ENCODE peak calls at places on chromosomes 12 and 14, in nine cellular contexts. One of them, this sample, is unnamed. For H3K4me1, the result is how much of the 10 kb centered on the place peaks cover.

GRCh38 chr14:26841920-26842741 is 244.3 kb upstream of the NOVA1 start:
- DNase-seq in K562: no peak
- DNase-seq in ovary: peak
- DNase-seq in left ventricle myocardium inferior: no peak
- DNase-seq in sigmoid colon: peak
- DNase-seq in spleen: no peak
- DNase-seq in heart right ventricle: peak
- DNase-seq in HepG2: peak
- DNase-seq in pancreas: peak
- DNase-seq in this sample: no peak

GRCh38 chr12:107131832-107132616 is 38.7 kb upstream of the CRY1 start:
- DNase-seq in heart right ventricle: peak
- DNase-seq in HepG2: peak
- DNase-seq in ovary: no peak
- DNase-seq in K562: peak
- DNase-seq in left ventricle myocardium inferior: no peak
- DNase-seq in spleen: no peak
- DNase-seq in pancreas: peak
- DNase-seq in sigmoid colon: no peak
- DNase-seq in this sample: peak

GRCh38 chr14:95835331-95835730 is 41.3 kb upstream of the TUNAR start:
- DNase-seq in pancreas: no peak
- DNase-seq in K562: no peak
- DNase-seq in sigmoid colon: no peak
- DNase-seq in left ventricle myocardium inferior: no peak
- DNase-seq in ovary: no peak
- DNase-seq in spleen: no peak
- DNase-seq in heart right ventricle: no peak
- DNase-seq in HepG2: peak
- DNase-seq in this sample: no peak

GRCh38 chr12:55933158-55933798 is 2.3 kb downstream of the DGKA start:
- DNase-seq in pancreas: no peak
- DNase-seq in sigmoid colon: no peak
- DNase-seq in spleen: no peak
- DNase-seq in K562: no peak
- DNase-seq in HepG2: no peak
- DNase-seq in heart right ventricle: no peak
- DNase-seq in left ventricle myocardium inferior: no peak
- DNase-seq in ovary: no peak
- DNase-seq in this sample: no peak

GRCh38 chr14:42113358-42114070 is 506.8 kb downstream of the LRFN5 start:
- DNase-seq in spleen: peak
- DNase-seq in K562: no peak
- DNase-seq in ovary: no peak
- DNase-seq in HepG2: no peak
- DNase-seq in heart right ventricle: no peak
- DNase-seq in sigmoid colon: no peak
- DNase-seq in pancreas: no peak
- DNase-seq in left ventricle myocardium inferior: no peak
- DNase-seq in this sample: no peak

GRCh38 chr14:66405158-66405557 is 81.0 kb upstream of the CCDC196 start:
- DNase-seq in spleen: no peak
- DNase-seq in HepG2: no peak
- DNase-seq in sigmoid colon: no peak
- DNase-seq in pancreas: no peak
- DNase-seq in left ventricle myocardium inferior: no peak
- DNase-seq in ovary: no peak
- DNase-seq in K562: no peak
- DNase-seq in heart right ventricle: no peak
- DNase-seq in this sample: peak

GRCh38 chr12:52258335-52258901 is 16.0 kb upstream of the KRT86 start:
- DNase-seq in spleen: peak
- DNase-seq in pancreas: no peak
- DNase-seq in ovary: no peak
- DNase-seq in heart right ventricle: no peak
- DNase-seq in K562: no peak
- DNase-seq in sigmoid colon: peak
- DNase-seq in HepG2: no peak
- DNase-seq in left ventricle myocardium inferior: no peak
- DNase-seq in this sample: peak

GRCh38 chr12:119573086-119573485 is 20.5 kb upstream of the TMEM233 start:
- DNase-seq in ovary: no peak
- DNase-seq in sigmoid colon: no peak
- DNase-seq in K562: no peak
- DNase-seq in left ventricle myocardium inferior: no peak
- DNase-seq in HepG2: no peak
- DNase-seq in spleen: no peak
- DNase-seq in heart right ventricle: no peak
- DNase-seq in pancreas: no peak
- DNase-seq in this sample: no peak

GRCh38 chr14:67166450-67166853 is 22.8 kb upstream of the GARIN2 start:
- DNase-seq in HepG2: no peak
- DNase-seq in pancreas: no peak
- DNase-seq in spleen: no peak
- DNase-seq in heart right ventricle: peak
- DNase-seq in ovary: peak
- DNase-seq in left ventricle myocardium inferior: no peak
- DNase-seq in sigmoid colon: no peak
- DNase-seq in K562: no peak
- DNase-seq in this sample: peak

GRCh38 chr14:22390195-22390594 is 198.8 kb downstream of the DAD1 start:
- DNase-seq in left ventricle myocardium inferior: no peak
- DNase-seq in ovary: no peak
- DNase-seq in pancreas: no peak
- DNase-seq in HepG2: no peak
- DNase-seq in heart right ventricle: no peak
- DNase-seq in spleen: no peak
- DNase-seq in sigmoid colon: no peak
- DNase-seq in K562: no peak
- DNase-seq in this sample: no peak

GRCh38 chr14:79331820-79332219 is 879.5 kb downstream of the DIO2 start:
- DNase-seq in K562: no peak
- DNase-seq in heart right ventricle: no peak
- DNase-seq in pancreas: no peak
- DNase-seq in spleen: no peak
- DNase-seq in left ventricle myocardium inferior: no peak
- DNase-seq in ovary: no peak
- DNase-seq in HepG2: no peak
- DNase-seq in sigmoid colon: no peak
- DNase-seq in this sample: no peak
- TF ChIP-seq CTCF in K562: no peak
- TF ChIP-seq CTCF in heart right ventricle: no peak
- TF ChIP-seq CTCF in pancreas: no peak
- TF ChIP-seq CTCF in spleen: no peak
- TF ChIP-seq CTCF in left ventricle myocardium inferior: no peak
- TF ChIP-seq CTCF in ovary: no peak
- TF ChIP-seq CTCF in HepG2: no peak
- TF ChIP-seq CTCF in sigmoid colon: no peak
- TF ChIP-seq CTCF in this sample: no peak

GRCh38 chr12:77253321-77253720 is 188.0 kb upstream of the E2F7 start:
- DNase-seq in sigmoid colon: no peak
- DNase-seq in K562: no peak
- DNase-seq in pancreas: no peak
- DNase-seq in spleen: no peak
- DNase-seq in ovary: no peak
- DNase-seq in HepG2: no peak
- DNase-seq in left ventricle myocardium inferior: no peak
- DNase-seq in heart right ventricle: no peak
- DNase-seq in this sample: no peak
- H3K4me1 ChIP-seq in sigmoid colon: under half
- H3K4me1 ChIP-seq in K562: under half
- H3K4me1 ChIP-seq in pancreas: under half
- H3K4me1 ChIP-seq in spleen: under half
- H3K4me1 ChIP-seq in ovary: under half
- H3K4me1 ChIP-seq in HepG2: under half
- H3K4me1 ChIP-seq in left ventricle myocardium inferior: under half
- H3K4me1 ChIP-seq in heart right ventricle: under half
- H3K4me1 ChIP-seq in this sample: under half

GRCh38 chr12:92544321-92544720 is 158.5 kb upstream of the PLEKHG7 start:
- DNase-seq in sigmoid colon: no peak
- DNase-seq in heart right ventricle: no peak
- DNase-seq in pancreas: no peak
- DNase-seq in HepG2: no peak
- DNase-seq in K562: no peak
- DNase-seq in ovary: no peak
- DNase-seq in left ventricle myocardium inferior: no peak
- DNase-seq in spleen: no peak
- DNase-seq in this sample: no peak

GRCh38 chr12:92547906-92548305 is 154.9 kb upstream of the PLEKHG7 start:
- DNase-seq in spleen: no peak
- DNase-seq in heart right ventricle: no peak
- DNase-seq in sigmoid colon: no peak
- DNase-seq in K562: no peak
- DNase-seq in pancreas: no peak
- DNase-seq in left ventricle myocardium inferior: no peak
- DNase-seq in HepG2: no peak
- DNase-seq in ovary: no peak
- DNase-seq in this sample: no peak

GRCh38 chr12:92543872-92544271 is 158.9 kb upstream of the PLEKHG7 start:
- DNase-seq in sigmoid colon: no peak
- DNase-seq in spleen: no peak
- DNase-seq in heart right ventricle: no peak
- DNase-seq in HepG2: no peak
- DNase-seq in K562: no peak
- DNase-seq in left ventricle myocardium inferior: no peak
- DNase-seq in pancreas: no peak
- DNase-seq in ovary: no peak
- DNase-seq in this sample: no peak

GRCh38 chr12:92546826-92547348 is 155.9 kb upstream of the PLEKHG7 start:
- DNase-seq in left ventricle myocardium inferior: no peak
- DNase-seq in pancreas: no peak
- DNase-seq in K562: no peak
- DNase-seq in HepG2: no peak
- DNase-seq in heart right ventricle: no peak
- DNase-seq in spleen: no peak
- DNase-seq in sigmoid colon: no peak
- DNase-seq in ovary: no peak
- DNase-seq in this sample: no peak

DNA sequence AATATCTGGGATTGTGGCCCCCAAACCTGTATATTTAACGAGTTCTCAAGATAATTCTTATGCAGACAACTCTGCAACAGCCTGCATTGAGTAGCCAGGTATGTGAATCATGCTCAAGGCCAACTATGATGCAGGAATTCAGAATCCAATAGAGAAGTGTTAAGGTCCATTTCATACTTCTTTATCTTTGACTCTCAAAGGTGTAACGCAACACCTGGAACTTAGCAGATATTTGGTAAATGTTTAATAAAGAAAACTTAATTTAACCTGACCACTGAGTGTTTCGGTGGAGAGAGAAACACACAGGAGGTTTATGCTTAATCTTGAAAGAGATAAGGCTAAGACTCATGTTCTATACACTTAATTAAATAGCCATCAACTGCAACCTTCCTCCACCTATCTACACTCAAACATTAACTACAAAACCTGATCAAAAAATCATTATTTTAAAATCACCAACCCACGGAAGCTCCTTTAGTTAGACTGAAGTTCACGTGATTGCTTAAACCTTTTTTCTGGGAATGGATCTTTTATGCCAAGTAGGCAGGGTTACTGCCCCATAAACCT is 156.4 kb upstream of the PLEKHG7 start:
- DNase-seq in heart right ventricle: no peak
- DNase-seq in left ventricle myocardium inferior: no peak
- DNase-seq in HepG2: no peak
- DNase-seq in spleen: no peak
- DNase-seq in sigmoid colon: no peak
- DNase-seq in K562: no peak
- DNase-seq in ovary: no peak
- DNase-seq in pancreas: peak
- DNase-seq in this sample: no peak
- H3K4me3 ChIP-seq in heart right ventricle: no peak
- H3K4me3 ChIP-seq in left ventricle myocardium inferior: no peak
- H3K4me3 ChIP-seq in HepG2: no peak
- H3K4me3 ChIP-seq in spleen: no peak
- H3K4me3 ChIP-seq in sigmoid colon: no peak
- H3K4me3 ChIP-seq in K562: no peak
- H3K4me3 ChIP-seq in ovary: no peak
- H3K4me3 ChIP-seq in pancreas: no peak
- H3K4me3 ChIP-seq in this sample: no peak

GRCh38 chr14:53534841-53535240 is 381.7 kb upstream of the DDHD1 start:
- DNase-seq in spleen: no peak
- DNase-seq in sigmoid colon: no peak
- DNase-seq in HepG2: no peak
- DNase-seq in K562: no peak
- DNase-seq in heart right ventricle: no peak
- DNase-seq in pancreas: no peak
- DNase-seq in ovary: no peak
- DNase-seq in left ventricle myocardium inferior: no peak
- DNase-seq in this sample: no peak

GRCh38 chr14:53538316-53538851 is 385.3 kb upstream of the DDHD1 start:
- DNase-seq in HepG2: no peak
- DNase-seq in K562: no peak
- DNase-seq in spleen: no peak
- DNase-seq in heart right ventricle: no peak
- DNase-seq in pancreas: no peak
- DNase-seq in left ventricle myocardium inferior: no peak
- DNase-seq in sigmoid colon: no peak
- DNase-seq in ovary: no peak
- DNase-seq in this sample: no peak

GRCh38 chr14:53539489-53540126 is 386.5 kb upstream of the DDHD1 start:
- DNase-seq in left ventricle myocardium inferior: peak
- DNase-seq in heart right ventricle: peak
- DNase-seq in spleen: peak
- DNase-seq in sigmoid colon: peak
- DNase-seq in ovary: peak
- DNase-seq in pancreas: peak
- DNase-seq in HepG2: peak
- DNase-seq in K562: peak
- DNase-seq in this sample: peak

GRCh38 chr14:53536446-53536845 is 383.3 kb upstream of the DDHD1 start:
- DNase-seq in spleen: no peak
- DNase-seq in ovary: no peak
- DNase-seq in pancreas: no peak
- DNase-seq in left ventricle myocardium inferior: no peak
- DNase-seq in K562: no peak
- DNase-seq in sigmoid colon: no peak
- DNase-seq in HepG2: no peak
- DNase-seq in heart right ventricle: no peak
- DNase-seq in this sample: no peak

DNA sequence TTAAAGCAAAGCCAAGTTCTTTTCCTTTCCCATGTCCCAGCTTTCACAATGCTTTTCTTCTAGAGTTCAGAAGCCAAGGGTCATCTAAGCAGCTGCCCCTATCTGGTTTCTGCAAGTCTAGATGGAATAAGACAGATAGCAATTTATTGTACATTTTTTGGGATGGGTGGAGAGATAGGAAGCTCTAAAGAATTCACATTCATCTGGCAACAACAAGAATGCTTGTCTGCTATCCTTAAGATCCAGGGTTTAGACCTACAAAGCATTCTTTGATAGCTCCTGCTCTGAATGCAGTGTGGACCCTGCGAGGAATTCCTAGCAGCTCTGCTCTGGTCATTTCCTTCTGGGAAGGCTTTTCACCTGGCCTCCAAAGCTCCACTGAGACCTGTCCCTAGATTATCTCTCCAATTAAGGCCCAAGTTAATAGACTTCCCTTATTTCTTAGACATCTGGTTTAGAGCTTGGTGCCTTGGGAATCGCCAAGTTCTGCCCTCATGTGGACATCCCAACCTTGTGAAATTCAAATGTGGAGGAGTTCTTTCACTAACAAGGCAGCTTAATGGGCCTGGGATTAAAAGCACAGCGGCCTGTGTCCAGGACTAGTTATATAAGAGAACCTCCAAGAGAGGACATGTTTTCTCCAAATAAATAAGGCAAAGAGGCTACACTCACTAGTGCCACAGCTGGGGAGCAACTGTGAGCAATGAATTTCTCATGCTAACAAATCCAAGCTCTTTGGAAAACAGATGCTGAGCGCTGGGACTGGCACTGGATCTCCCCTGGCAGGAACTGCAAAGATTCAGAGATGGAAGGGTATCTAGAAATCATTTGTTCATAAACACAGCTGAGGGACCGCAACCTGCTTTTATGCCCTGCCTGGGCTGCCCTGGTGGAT is 384.5 kb upstream of the DDHD1 start:
- DNase-seq in left ventricle myocardium inferior: no peak
- DNase-seq in spleen: no peak
- DNase-seq in pancreas: no peak
- DNase-seq in HepG2: no peak
- DNase-seq in heart right ventricle: peak
- DNase-seq in ovary: no peak
- DNase-seq in sigmoid colon: peak
- DNase-seq in K562: no peak
- DNase-seq in this sample: no peak
- TF ChIP-seq CTCF in left ventricle myocardium inferior: no peak
- TF ChIP-seq CTCF in spleen: no peak
- TF ChIP-seq CTCF in pancreas: no peak
- TF ChIP-seq CTCF in HepG2: no peak
- TF ChIP-seq CTCF in heart right ventricle: no peak
- TF ChIP-seq CTCF in ovary: no peak
- TF ChIP-seq CTCF in sigmoid colon: no peak
- TF ChIP-seq CTCF in K562: no peak
- TF ChIP-seq CTCF in this sample: no peak